ENCODE peak calls at places on chromosomes 6 and 20, in eight cellular contexts. One of them, this sample, is unnamed.

GRCh38 chr20:23657202-23657601 is 19.4 kb upstream of the CST3 start:
- DNase-seq in SK-N-SH: no peak
- DNase-seq in HepG2: no peak
- DNase-seq in GM12878: no peak
- DNase-seq in suprapubic skin: no peak
- DNase-seq in transverse colon: no peak
- DNase-seq in HCT116: no peak
- DNase-seq in sigmoid colon: no peak
- DNase-seq in this sample: no peak

GRCh38 chr6:152458648-152459047 is 178.5 kb downstream of the SYNE1 start:
- DNase-seq in SK-N-SH: no peak
- DNase-seq in GM12878: no peak
- DNase-seq in sigmoid colon: no peak
- DNase-seq in HepG2: no peak
- DNase-seq in transverse colon: no peak
- DNase-seq in suprapubic skin: no peak
- DNase-seq in HCT116: no peak
- DNase-seq in this sample: no peak

GRCh38 chr6:6703720-6704422 is 115.4 kb downstream of the LY86 start:
- DNase-seq in GM12878: no peak
- DNase-seq in suprapubic skin: no peak
- DNase-seq in transverse colon: peak
- DNase-seq in HCT116: no peak
- DNase-seq in SK-N-SH: no peak
- DNase-seq in HepG2: no peak
- DNase-seq in sigmoid colon: peak
- DNase-seq in this sample: no peak

GRCh38 chr20:31663838-31664695 is 26.4 kb downstream of the COX4I2 start:
- DNase-seq in HepG2: peak
- DNase-seq in suprapubic skin: no peak
- DNase-seq in SK-N-SH: no peak
- DNase-seq in HCT116: no peak
- DNase-seq in GM12878: no peak
- DNase-seq in transverse colon: peak
- DNase-seq in sigmoid colon: peak
- DNase-seq in this sample: no peak

GRCh38 chr20:1418335-1418734 is 25.5 kb upstream of the FKBP1A start:
- DNase-seq in transverse colon: no peak
- DNase-seq in sigmoid colon: no peak
- DNase-seq in HCT116: no peak
- DNase-seq in GM12878: no peak
- DNase-seq in suprapubic skin: no peak
- DNase-seq in SK-N-SH: no peak
- DNase-seq in HepG2: no peak
- DNase-seq in this sample: no peak

GRCh38 chr20:47546184-47547033 is 44.7 kb downstream of the NCOA3 start:
- DNase-seq in HCT116: no peak
- DNase-seq in transverse colon: no peak
- DNase-seq in HepG2: no peak
- DNase-seq in sigmoid colon: no peak
- DNase-seq in SK-N-SH: no peak
- DNase-seq in suprapubic skin: no peak
- DNase-seq in GM12878: no peak
- DNase-seq in this sample: no peak

GRCh38 chr6:122715725-122716124 is 63.8 kb upstream of the FABP7 start:
- DNase-seq in HCT116: no peak
- DNase-seq in HepG2: no peak
- DNase-seq in GM12878: no peak
- DNase-seq in sigmoid colon: no peak
- DNase-seq in SK-N-SH: no peak
- DNase-seq in suprapubic skin: no peak
- DNase-seq in transverse colon: no peak
- DNase-seq in this sample: no peak

GRCh38 chr6:32816746-32817204 is at the start of gene HLA-DOB:
- DNase-seq in HCT116: peak
- DNase-seq in sigmoid colon: no peak
- DNase-seq in GM12878: no peak
- DNase-seq in suprapubic skin: no peak
- DNase-seq in HepG2: no peak
- DNase-seq in transverse colon: no peak
- DNase-seq in SK-N-SH: no peak
- DNase-seq in this sample: no peak

GRCh38 chr6:30730611-30731435 is 10.7 kb downstream of the TUBB start:
- DNase-seq in sigmoid colon: peak
- DNase-seq in SK-N-SH: peak
- DNase-seq in GM12878: no peak
- DNase-seq in suprapubic skin: peak
- DNase-seq in HepG2: peak
- DNase-seq in HCT116: peak
- DNase-seq in transverse colon: peak
- DNase-seq in this sample: no peak

GRCh38 chr20:49345538-49345937 is 67.7 kb upstream of the ZNFX1 start:
- DNase-seq in sigmoid colon: peak
- DNase-seq in suprapubic skin: peak
- DNase-seq in transverse colon: no peak
- DNase-seq in HepG2: no peak
- DNase-seq in SK-N-SH: no peak
- DNase-seq in GM12878: no peak
- DNase-seq in HCT116: no peak
- DNase-seq in this sample: no peak

GRCh38 chr6:138691595-138692057 is 81.9 kb upstream of the CCDC28A start:
- DNase-seq in HepG2: peak
- DNase-seq in SK-N-SH: no peak
- DNase-seq in sigmoid colon: no peak
- DNase-seq in suprapubic skin: no peak
- DNase-seq in transverse colon: no peak
- DNase-seq in HCT116: peak
- DNase-seq in GM12878: no peak
- DNase-seq in this sample: no peak

GRCh38 chr6:27476090-27476489 is 3.2 kb upstream of the ZNF184 start:
- DNase-seq in HepG2: no peak
- DNase-seq in HCT116: no peak
- DNase-seq in GM12878: no peak
- DNase-seq in SK-N-SH: no peak
- DNase-seq in transverse colon: no peak
- DNase-seq in sigmoid colon: no peak
- DNase-seq in suprapubic skin: no peak
- DNase-seq in this sample: no peak

GRCh38 chr6:27478141-27478705 is 5.3 kb upstream of the ZNF184 start:
- DNase-seq in HCT116: no peak
- DNase-seq in SK-N-SH: no peak
- DNase-seq in suprapubic skin: no peak
- DNase-seq in transverse colon: no peak
- DNase-seq in sigmoid colon: no peak
- DNase-seq in HepG2: no peak
- DNase-seq in GM12878: no peak
- DNase-seq in this sample: no peak

GRCh38 chr6:27477318-27478013 is 4.6 kb upstream of the ZNF184 start:
- DNase-seq in HCT116: no peak
- DNase-seq in transverse colon: no peak
- DNase-seq in sigmoid colon: no peak
- DNase-seq in suprapubic skin: no peak
- DNase-seq in GM12878: no peak
- DNase-seq in SK-N-SH: no peak
- DNase-seq in HepG2: no peak
- DNase-seq in this sample: no peak

GRCh38 chr6:27478706-27479318 is 5.9 kb upstream of the ZNF184 start:
- DNase-seq in GM12878: peak
- DNase-seq in HCT116: peak
- DNase-seq in SK-N-SH: peak
- DNase-seq in suprapubic skin: peak
- DNase-seq in sigmoid colon: peak
- DNase-seq in transverse colon: peak
- DNase-seq in HepG2: peak
- DNase-seq in this sample: peak

GRCh38 chr6:27479319-27480182 is 6.6 kb upstream of the ZNF184 start:
- DNase-seq in HepG2: peak
- DNase-seq in transverse colon: peak
- DNase-seq in SK-N-SH: peak
- DNase-seq in GM12878: peak
- DNase-seq in sigmoid colon: peak
- DNase-seq in suprapubic skin: peak
- DNase-seq in HCT116: peak
- DNase-seq in this sample: peak
- TF ChIP-seq POLR2AphosphoS5 in HepG2: no peak
- TF ChIP-seq POLR2AphosphoS5 in transverse colon: peak
- TF ChIP-seq POLR2AphosphoS5 in SK-N-SH: no peak
- TF ChIP-seq POLR2AphosphoS5 in GM12878: peak
- TF ChIP-seq POLR2AphosphoS5 in sigmoid colon: peak
- TF ChIP-seq POLR2AphosphoS5 in suprapubic skin: no peak
- TF ChIP-seq POLR2AphosphoS5 in HCT116: peak
- TF ChIP-seq POLR2AphosphoS5 in this sample: no peak

GRCh38 chr6:256169-256568 is 36.1 kb upstream of the DUSP22 start:
- DNase-seq in sigmoid colon: no peak
- DNase-seq in SK-N-SH: no peak
- DNase-seq in HepG2: peak
- DNase-seq in transverse colon: no peak
- DNase-seq in GM12878: no peak
- DNase-seq in suprapubic skin: no peak
- DNase-seq in HCT116: no peak
- DNase-seq in this sample: no peak
- TF ChIP-seq POLR2AphosphoS5 in sigmoid colon: no peak
- TF ChIP-seq POLR2AphosphoS5 in SK-N-SH: no peak
- TF ChIP-seq POLR2AphosphoS5 in HepG2: no peak
- TF ChIP-seq POLR2AphosphoS5 in transverse colon: no peak
- TF ChIP-seq POLR2AphosphoS5 in GM12878: no peak
- TF ChIP-seq POLR2AphosphoS5 in suprapubic skin: no peak
- TF ChIP-seq POLR2AphosphoS5 in HCT116: no peak
- TF ChIP-seq POLR2AphosphoS5 in this sample: no peak

DNA sequence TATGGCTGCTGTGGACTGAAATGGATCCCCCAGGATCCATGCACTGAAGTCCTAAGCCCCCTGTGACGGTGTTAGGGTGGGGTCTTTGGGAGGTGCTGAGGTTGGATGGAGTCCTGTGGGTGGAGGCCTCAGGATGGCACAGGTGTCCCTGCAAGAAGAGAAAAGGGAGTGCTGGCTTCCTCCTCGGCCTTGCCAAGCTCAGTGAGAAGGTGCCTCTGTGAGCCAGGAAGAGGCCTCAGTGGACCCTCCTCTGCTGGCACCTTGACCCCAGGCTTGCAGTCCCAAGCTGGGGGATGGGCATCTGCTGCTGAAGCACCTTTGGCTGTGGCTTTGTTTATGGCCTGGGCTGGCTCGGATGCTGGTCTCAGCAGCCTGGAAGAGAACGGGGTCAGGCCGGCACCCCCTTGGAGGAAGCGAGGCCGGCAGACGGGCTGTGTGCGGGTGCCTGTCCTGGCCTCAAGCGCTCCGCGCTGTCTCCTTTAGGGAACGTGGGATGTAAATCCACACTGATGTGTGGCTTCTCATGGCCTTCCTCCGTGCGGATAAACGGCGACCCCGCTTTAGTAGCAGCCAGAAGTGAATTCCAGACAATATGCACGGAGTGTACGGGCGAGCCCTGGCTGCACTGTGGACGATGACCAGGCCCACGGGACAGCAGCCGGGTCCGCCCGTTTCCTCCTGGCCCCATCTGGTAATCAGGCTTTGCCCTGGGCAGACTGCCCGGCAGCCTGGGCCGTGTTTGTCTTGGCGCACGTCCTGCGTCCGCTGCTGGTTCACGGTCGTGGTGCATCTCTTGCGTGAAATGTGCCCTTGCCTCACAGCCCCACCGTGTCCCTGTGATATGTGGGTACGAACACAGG is 182.6 kb downstream of the ERMARD start:
- DNase-seq in sigmoid colon: peak
- DNase-seq in SK-N-SH: peak
- DNase-seq in suprapubic skin: no peak
- DNase-seq in transverse colon: peak
- DNase-seq in HepG2: no peak
- DNase-seq in GM12878: no peak
- DNase-seq in HCT116: no peak
- DNase-seq in this sample: no peak
- TF ChIP-seq POLR2AphosphoS5 in sigmoid colon: no peak
- TF ChIP-seq POLR2AphosphoS5 in SK-N-SH: no peak
- TF ChIP-seq POLR2AphosphoS5 in suprapubic skin: peak
- TF ChIP-seq POLR2AphosphoS5 in transverse colon: peak
- TF ChIP-seq POLR2AphosphoS5 in HepG2: no peak
- TF ChIP-seq POLR2AphosphoS5 in GM12878: no peak
- TF ChIP-seq POLR2AphosphoS5 in HCT116: no peak
- TF ChIP-seq POLR2AphosphoS5 in this sample: no peak

GRCh38 chr6:47076422-47077344 is 34.6 kb upstream of the ADGRF1 start:
- DNase-seq in transverse colon: peak
- DNase-seq in HCT116: no peak
- DNase-seq in sigmoid colon: no peak
- DNase-seq in SK-N-SH: no peak
- DNase-seq in suprapubic skin: no peak
- DNase-seq in GM12878: no peak
- DNase-seq in HepG2: peak
- DNase-seq in this sample: no peak
- TF ChIP-seq POLR2AphosphoS5 in transverse colon: no peak
- TF ChIP-seq POLR2AphosphoS5 in HCT116: no peak
- TF ChIP-seq POLR2AphosphoS5 in sigmoid colon: no peak
- TF ChIP-seq POLR2AphosphoS5 in SK-N-SH: no peak
- TF ChIP-seq POLR2AphosphoS5 in suprapubic skin: no peak
- TF ChIP-seq POLR2AphosphoS5 in GM12878: no peak
- TF ChIP-seq POLR2AphosphoS5 in HepG2: no peak
- TF ChIP-seq POLR2AphosphoS5 in this sample: no peak

GRCh38 chr6:113856571-113857564 is at the start of gene MARCKS:
- DNase-seq in transverse colon: peak
- DNase-seq in GM12878: no peak
- DNase-seq in sigmoid colon: peak
- DNase-seq in suprapubic skin: peak
- DNase-seq in SK-N-SH: peak
- DNase-seq in HCT116: peak
- DNase-seq in HepG2: peak
- DNase-seq in this sample: peak
- TF ChIP-seq POLR2AphosphoS5 in transverse colon: peak
- TF ChIP-seq POLR2AphosphoS5 in GM12878: peak
- TF ChIP-seq POLR2AphosphoS5 in sigmoid colon: peak
- TF ChIP-seq POLR2AphosphoS5 in suprapubic skin: peak
- TF ChIP-seq POLR2AphosphoS5 in SK-N-SH: peak
- TF ChIP-seq POLR2AphosphoS5 in HCT116: peak
- TF ChIP-seq POLR2AphosphoS5 in HepG2: peak
- TF ChIP-seq POLR2AphosphoS5 in this sample: peak